ENCODE peak calls at places on chromosomes 5 and 9, in four cellular contexts. H, W, Z and O are unnamed samples.

GRCh38 chr9:112248722-112249121 is 73.6 kb upstream of the SUSD1 start:
- DNase-seq in H (peak), Z (no peak), W (no peak), O (no peak)

GRCh38 chr5:142143878-142144277 is 35.3 kb downstream of the NDFIP1 start:
- DNase-seq in H (peak), Z (peak), W (no peak), O (no peak)

GRCh38 chr9:72292874-72293607 is 72.0 kb downstream of the ZFAND5 start:
- DNase-seq in H (peak), W (no peak), Z (no peak), O (peak)

GRCh38 chr5:97545856-97546570 is 363.0 kb upstream of the RIOK2 start:
- DNase-seq in H (no peak), Z (no peak), W (no peak), O (no peak)

GRCh38 chr5:97062046-97062445 is 80.4 kb downstream of the LIX1 start:
- DNase-seq in W (no peak), H (no peak), Z (no peak), O (no peak)

GRCh38 chr9:77215874-77216273 is 38.5 kb downstream of the VPS13A start:
- DNase-seq in Z (no peak), W (no peak), H (no peak), O (no peak)

GRCh38 chr5:103785569-103785968 is 223.0 kb upstream of the NUDT12 start:
- DNase-seq in H (no peak), Z (no peak), W (no peak), O (no peak)

GRCh38 chr5:56200856-56201638 is 32.1 kb downstream of the ANKRD55 start:
- DNase-seq in H (peak), Z (peak), W (peak), O (no peak)

GRCh38 chr9:89562186-89562814 is 42.5 kb upstream of the GADD45G start:
- DNase-seq in Z (no peak), H (no peak), W (no peak), O (no peak)

GRCh38 chr9:107131108-107131799 is 151.8 kb upstream of the RAD23B start:
- DNase-seq in H (no peak), W (no peak), Z (no peak), O (no peak)

GRCh38 chr9:134855231-134855899 is 25.2 kb upstream of the FCN2 start:
- DNase-seq in Z (no peak), W (no peak), H (no peak), O (peak)

GRCh38 chr5:72066658-72067057 is 40.6 kb upstream of the MAP1B start:
- DNase-seq in Z (no peak), W (no peak), H (peak), O (no peak)

DNA sequence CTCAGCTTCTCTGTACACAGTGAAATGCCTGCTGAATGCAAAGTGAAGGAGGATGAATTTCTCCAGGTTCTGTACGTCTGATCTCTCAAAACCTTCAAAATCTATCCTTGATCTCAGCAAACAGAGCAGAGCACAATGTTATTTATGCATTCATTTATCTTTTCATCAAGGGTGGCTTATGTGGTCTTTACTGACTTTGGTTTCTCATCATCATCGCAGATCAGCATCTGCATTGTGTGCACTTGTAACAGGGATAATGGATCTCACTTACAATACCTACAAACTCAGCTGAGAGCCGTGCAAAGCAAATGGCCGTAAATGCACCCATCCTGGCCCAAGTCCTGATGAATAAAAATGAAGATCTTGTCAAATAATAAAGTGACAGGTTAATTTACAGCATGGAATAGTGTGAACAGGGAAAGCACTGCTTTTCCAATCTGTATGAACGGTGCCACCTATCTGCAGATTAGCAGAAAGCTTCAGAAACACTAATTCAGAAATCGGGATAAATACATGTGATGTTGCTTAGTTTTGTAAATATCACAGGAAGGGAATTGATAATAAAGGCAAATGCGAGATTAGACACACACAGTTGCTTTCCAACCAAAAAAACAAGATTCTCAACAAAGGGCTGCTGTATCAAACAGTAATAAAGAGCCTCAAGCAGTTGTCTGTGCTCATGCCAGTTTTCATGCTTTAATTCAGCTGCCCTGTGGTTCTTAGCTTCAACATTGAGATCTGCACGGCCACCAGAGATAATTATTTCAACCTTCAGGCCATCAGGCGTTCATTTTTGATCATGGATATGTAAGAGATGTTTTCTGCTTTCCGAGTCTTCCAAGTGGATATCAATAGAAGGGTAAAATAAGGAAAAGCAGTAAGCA is 153.3 kb upstream of the POU5F2 start:
- DNase-seq in W (no peak), H (no peak), Z (no peak), O (no peak)
- TF ChIP-seq CTCF in W (no peak), H (peak), Z (no peak), O (no peak)

GRCh38 chr9:94165592-94166236 is 81.5 kb downstream of the PTPDC1 start:
- DNase-seq in H (peak), W (peak), Z (peak), O (peak)

GRCh38 chr9:94167376-94167775 is 83.1 kb downstream of the PTPDC1 start:
- DNase-seq in Z (no peak), H (no peak), W (no peak), O (no peak)

GRCh38 chr9:94166237-94167054 is 82.2 kb downstream of the PTPDC1 start:
- DNase-seq in Z (peak), H (peak), W (peak), O (peak)

GRCh38 chr9:94168203-94169000 is 84.1 kb downstream of the PTPDC1 start:
- DNase-seq in H (no peak), W (no peak), Z (no peak), O (no peak)

DNA sequence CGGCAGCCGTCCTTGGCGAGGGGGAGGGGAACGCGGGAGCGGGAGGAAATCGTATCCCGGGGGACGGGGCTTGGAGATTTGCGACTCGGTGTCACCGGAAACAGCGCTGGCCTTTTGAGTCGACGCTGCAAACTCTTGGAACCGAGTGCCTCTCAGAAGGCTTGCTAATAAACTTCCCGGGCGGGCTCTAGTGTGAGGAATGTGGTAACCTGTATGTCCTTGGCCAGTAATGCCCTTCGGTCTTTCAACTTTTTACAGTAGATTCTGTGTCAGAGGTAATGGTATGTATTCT is 82.7 kb downstream of the PTPDC1 start:
- DNase-seq in H (no peak), Z (no peak), W (no peak), O (no peak)
- TF ChIP-seq CTCF in H (no peak), Z (no peak), W (no peak), O (no peak)

GRCh38 chr5:107513337-107514125 is 157.2 kb downstream of the EFNA5 start:
- DNase-seq in W (no peak), Z (no peak), H (no peak), O (no peak)
- TF ChIP-seq CTCF in W (no peak), Z (no peak), H (no peak), O (no peak)

GRCh38 chr5:150780180-150780692 is 1.7 kb downstream of the SMIM3 start:
- DNase-seq in H (no peak), W (peak), Z (no peak), O (no peak)

GRCh38 chr5:150778517-150779396 is at the start of gene SMIM3:
- DNase-seq in Z (peak), W (peak), H (peak), O (peak)

GRCh38 chr5:150778103-150778516 is 447 bp upstream of the SMIM3 start:
- DNase-seq in H (no peak), W (no peak), Z (no peak), O (no peak)

GRCh38 chr5:150780816-150781221 is 2.3 kb downstream of the SMIM3 start:
- DNase-seq in Z (no peak), H (no peak), W (no peak), O (no peak)

DNA sequence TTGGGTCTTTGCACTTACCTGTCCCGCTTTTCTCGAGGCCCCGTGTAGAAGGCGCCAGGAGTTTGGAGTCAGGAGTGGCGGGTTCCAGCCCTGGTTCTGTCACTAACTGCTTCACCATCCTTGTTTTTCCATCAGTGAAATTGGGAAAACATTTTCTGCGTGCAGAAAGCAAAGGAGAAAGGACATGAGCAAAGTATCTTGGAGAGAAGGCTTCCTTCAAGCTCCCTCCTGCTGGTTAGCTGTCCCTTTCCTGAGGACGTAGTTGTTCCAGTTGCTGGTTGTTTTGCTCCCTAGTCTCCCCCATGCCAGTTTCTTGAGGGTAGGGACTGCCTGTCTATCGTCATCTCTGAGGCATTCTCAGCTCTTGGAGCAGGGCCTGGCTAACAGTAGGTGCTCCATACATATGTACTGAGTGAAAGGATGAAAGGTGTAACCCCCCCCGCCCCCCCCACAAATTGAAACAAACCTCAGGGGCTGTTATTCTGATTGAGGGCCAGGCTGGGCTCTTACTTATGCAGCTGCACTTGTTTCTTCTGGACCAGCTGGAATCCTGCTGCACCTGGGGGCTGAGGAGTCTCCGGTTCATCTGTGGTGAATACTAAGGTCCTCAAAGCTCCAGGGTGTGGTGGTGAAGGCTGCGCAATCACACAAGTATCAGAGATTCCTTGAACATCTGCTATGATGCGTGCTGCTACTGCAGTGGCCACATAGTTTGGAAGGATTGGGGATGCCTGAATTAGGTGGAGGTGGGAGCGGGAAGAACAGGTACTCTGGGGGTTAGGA is 1.0 kb downstream of the SMIM3 start:
- DNase-seq in W (no peak), Z (no peak), H (no peak), O (no peak)
- TF ChIP-seq CTCF in W (no peak), Z (no peak), H (no peak), O (no peak)

GRCh38 chr5:68240196-68240595 is 24.6 kb downstream of the PIK3R1 start:
- DNase-seq in H (no peak), Z (no peak), W (no peak), O (no peak)

GRCh38 chr5:68242743-68243142 is 27.2 kb downstream of the PIK3R1 start:
- DNase-seq in W (no peak), H (no peak), Z (no peak), O (no peak)

GRCh38 chr5:68240771-68241170 is 25.2 kb downstream of the PIK3R1 start:
- DNase-seq in W (no peak), H (no peak), Z (no peak), O (no peak)

GRCh38 chr5:68237715-68238114 is 22.2 kb downstream of the PIK3R1 start:
- DNase-seq in W (no peak), H (no peak), Z (no peak), O (no peak)

DNA sequence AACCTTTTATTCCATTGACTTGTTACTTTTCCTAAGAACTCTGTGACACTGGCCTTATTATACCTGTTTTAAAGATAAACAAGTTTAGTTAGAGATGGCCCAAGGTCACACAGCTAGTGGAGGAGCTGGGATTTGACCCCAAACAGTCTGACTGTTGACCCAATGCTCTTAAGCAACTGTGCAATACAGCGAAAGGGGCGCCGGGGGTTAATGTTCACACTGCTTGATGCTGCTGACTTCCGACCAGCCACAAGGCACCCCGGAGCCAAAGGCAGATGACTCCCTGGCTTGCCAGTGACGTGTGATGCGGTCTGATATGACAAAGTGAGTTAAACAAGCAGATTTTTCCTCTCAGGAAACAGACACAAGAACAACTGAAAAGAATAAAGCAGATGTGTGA is 23.9 kb downstream of the PIK3R1 start:
- DNase-seq in H (no peak), W (peak), Z (no peak), O (no peak)
- TF ChIP-seq CTCF in H (no peak), W (no peak), Z (no peak), O (no peak)

GRCh38 chr9:121075251-121076036 is 689 bp downstream of the CNTRL start:
- DNase-seq in H (no peak), W (no peak), Z (no peak), O (no peak)
- TF ChIP-seq CTCF in H (no peak), W (no peak), Z (no peak), O (no peak)

GRCh38 chr5:137728048-137728447 is 7.8 kb downstream of the KLHL3 start:
- DNase-seq in Z (no peak), H (no peak), W (no peak), O (no peak)
- TF ChIP-seq CTCF in Z (no peak), H (no peak), W (no peak), O (no peak)

GRCh38 chr9:68781866-68782265 is 76.8 kb downstream of the PIP5K1B start:
- DNase-seq in H (no peak), Z (no peak), W (no peak), O (no peak)

GRCh38 chr9:68778635-68779034 is 73.6 kb downstream of the PIP5K1B start:
- DNase-seq in H (no peak), W (no peak), Z (no peak), O (no peak)

GRCh38 chr9:68779558-68780376 is 74.7 kb downstream of the PIP5K1B start:
- DNase-seq in H (peak), Z (peak), W (peak), O (peak)

GRCh38 chr9:68780735-68781134 is 75.7 kb downstream of the PIP5K1B start:
- DNase-seq in H (no peak), Z (no peak), W (no peak), O (no peak)

GRCh38 chr9:68780377-68780707 is 75.3 kb downstream of the PIP5K1B start:
- DNase-seq in H (no peak), W (no peak), Z (no peak), O (no peak)
- TF ChIP-seq CTCF in H (peak), W (no peak), Z (peak), O (no peak)

GRCh38 chr5:69083412-69083811 is 10.4 kb upstream of the SLC30A5 start:
- DNase-seq in Z (peak), H (no peak), W (no peak), O (no peak)
- TF ChIP-seq CTCF in Z (peak), H (no peak), W (no peak), O (no peak)

DNA sequence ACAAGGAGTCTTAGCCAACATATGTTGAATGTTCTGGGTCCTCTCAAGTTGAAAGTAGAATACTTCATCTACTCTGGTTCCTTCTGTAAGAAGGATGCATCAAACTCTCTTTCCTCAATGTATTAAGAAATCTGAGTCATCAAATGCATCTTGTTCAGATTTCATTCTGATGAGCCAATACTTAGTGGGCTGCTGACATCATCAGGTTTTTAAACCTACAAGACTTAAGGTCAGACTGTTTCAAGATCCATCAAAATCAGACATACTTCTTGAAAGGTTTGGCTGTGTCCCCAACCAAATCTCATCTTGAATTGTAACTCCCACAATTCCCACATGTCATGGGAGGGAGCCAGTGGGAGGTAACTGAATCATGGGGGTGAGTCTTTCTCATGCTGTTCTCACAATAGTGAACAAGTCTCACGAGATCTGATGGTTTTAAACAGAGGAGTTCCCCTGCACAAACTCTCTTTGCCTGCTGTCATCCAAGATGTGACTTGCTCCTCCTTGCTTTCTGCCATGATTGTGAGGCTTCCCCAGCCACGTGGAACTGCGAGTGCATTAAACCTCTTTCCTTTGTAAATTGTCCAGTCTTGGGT is 168.8 kb downstream of the RAPGEF6 start:
- DNase-seq in W (no peak), H (no peak), Z (no peak), O (no peak)
- TF ChIP-seq CTCF in W (no peak), H (no peak), Z (no peak), O (no peak)